ENCODE peak calls at places on chromosomes 12 and 14, in four cellular contexts. P is RWPE2, A is heart left ventricle, I is K562. M is an unnamed sample.

GRCh38 chr12:7642876-7643309 is 22.8 kb downstream of the APOBEC1 start:
- DNase-seq in P (no peak), A (no peak), I (no peak), M (no peak)

GRCh38 chr12:112380663-112381420 is 1.4 kb downstream of the HECTD4 start:
- DNase-seq in P (no peak), A (no peak), I (no peak), M (peak; percentile 44)

GRCh38 chr12:121578230-121579189 is 2.3 kb downstream of the KDM2B start:
- DNase-seq in P (no peak), A (no peak), I (no peak), M (no peak)

GRCh38 chr14:64800000-64800399 is 79.7 kb downstream of the SPTB start:
- DNase-seq in P (no peak), A (peak; percentile 41), I (no peak), M (no peak)

GRCh38 chr14:87600236-87600635 is 392.7 kb downstream of the GALC start:
- DNase-seq in P (no peak), A (no peak), I (no peak), M (no peak)

GRCh38 chr12:91361864-91362263 is 179.2 kb upstream of the DCN start:
- DNase-seq in P (no peak), A (no peak), I (peak; percentile 29), M (no peak)

GRCh38 chr14:70709726-70710382 is 68.1 kb downstream of the TTC9 start:
- DNase-seq in P (no peak), A (no peak), I (no peak), M (no peak)

GRCh38 chr12:98352218-98352811 is 163.1 kb upstream of the TMPO start:
- DNase-seq in P (no peak), A (no peak), I (no peak), M (no peak)

GRCh38 chr12:123245678-123246077 is 12.4 kb downstream of the MTRFR start:
- DNase-seq in P (no peak), A (no peak), I (no peak), M (no peak)

GRCh38 chr14:35034440-35034833 is 11.6 kb upstream of the FAM177A1 start:
- DNase-seq in P (no peak), A (no peak), I (no peak), M (no peak)
- H3K27me3 ChIP-seq in P (no peaks in the 10 kb centered on the region), A (no peaks in the 10 kb centered on the region), I (no peaks in the 10 kb centered on the region), M (no peaks in the 10 kb centered on the region)

GRCh38 chr12:133215724-133216123 is 20.0 kb downstream of the ANHX start:
- DNase-seq in P (no peak), A (no peak), I (no peak), M (peak; percentile 5)
- H3K9me3 ChIP-seq in P (peaks cover 16% of the 10 kb centered on the region), A (no peaks in the 10 kb centered on the region), I (peaks cover 3% of the 10 kb centered on the region), M (peaks cover 80% of the 10 kb centered on the region)

GRCh38 chr12:67720383-67720856 is 71.9 kb downstream of the DYRK2 start:
- DNase-seq in P (no peak), A (peak; percentile 62), I (no peak), M (peak; percentile 65)

GRCh38 chr12:67726868-67727267 is 78.3 kb downstream of the DYRK2 start:
- DNase-seq in P (no peak), A (no peak), I (no peak), M (no peak)

GRCh38 chr12:67716817-67717216 is 68.3 kb downstream of the DYRK2 start:
- DNase-seq in P (no peak), A (no peak), I (no peak), M (no peak)

DNA sequence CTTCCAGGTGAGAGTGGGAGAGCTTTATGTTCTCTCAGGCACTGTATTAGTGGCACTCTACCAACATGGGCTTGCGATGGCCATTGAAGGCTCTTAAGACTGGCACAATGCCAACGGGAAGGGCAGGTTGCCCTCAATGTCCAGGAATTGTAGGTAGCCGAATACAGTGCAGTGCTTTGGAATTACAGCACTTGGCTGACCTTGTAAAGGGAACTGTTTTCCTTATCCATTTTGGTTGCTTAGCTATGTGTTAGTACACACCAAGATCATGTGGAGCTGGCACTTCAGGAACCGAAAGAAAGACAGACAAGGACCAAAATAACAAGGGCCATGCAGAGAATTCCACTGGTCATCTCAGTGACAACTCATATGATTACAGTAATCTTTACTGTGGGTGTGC is 72.7 kb downstream of the DYRK2 start:
- DNase-seq in P (no peak), A (peak; percentile 55), I (no peak), M (no peak)
- H3K27ac ChIP-seq in P (no peak overlapping the region), A (peak overlapping the region; percentile 51), I (no peak overlapping the region), M (peak overlapping the region; percentile 70)

GRCh38 chr14:22397338-22397737 is 191.7 kb downstream of the DAD1 start:
- DNase-seq in P (no peak), A (no peak), I (no peak), M (no peak)

GRCh38 chr14:22403286-22403685 is 185.7 kb downstream of the DAD1 start:
- DNase-seq in P (no peak), A (no peak), I (no peak), M (no peak)

GRCh38 chr14:22405201-22405600 is 183.8 kb downstream of the DAD1 start:
- DNase-seq in P (no peak), A (no peak), I (no peak), M (no peak)

GRCh38 chr14:22399776-22400175 is 189.2 kb downstream of the DAD1 start:
- DNase-seq in P (no peak), A (no peak), I (no peak), M (no peak)

GRCh38 chr14:22400590-22401259 is 188.3 kb downstream of the DAD1 start:
- DNase-seq in P (no peak), A (no peak), I (no peak), M (no peak)
- H3K27me3 ChIP-seq in P (no peaks in the 10 kb centered on the region), A (no peaks in the 10 kb centered on the region), I (no peaks in the 10 kb centered on the region), M (no peaks in the 10 kb centered on the region)

GRCh38 chr14:106055257-106055656 is 528.9 kb downstream of the TMEM121 start:
- DNase-seq in P (no peak), A (no peak), I (no peak), M (no peak)

DNA sequence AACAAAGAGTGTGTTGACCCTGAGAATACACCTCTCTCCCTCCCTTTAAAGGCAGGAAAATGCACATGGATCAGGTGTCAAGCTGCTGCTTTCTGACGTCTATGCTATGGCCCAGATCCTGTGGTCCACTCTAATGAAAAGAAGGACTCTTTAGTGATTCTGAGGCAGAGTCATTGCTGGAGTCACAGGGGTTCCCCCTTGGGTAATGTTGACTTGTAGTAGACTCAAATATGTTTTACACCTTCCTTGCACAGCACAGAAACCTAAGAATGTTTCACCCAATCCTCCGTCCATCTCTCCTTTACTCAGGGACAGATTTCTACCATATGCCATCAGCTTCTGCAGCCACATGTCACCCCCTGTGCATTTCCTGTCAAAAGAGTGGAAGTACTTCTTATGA is 525.4 kb downstream of the TMEM121 start:
- DNase-seq in P (no peak), A (no peak), I (no peak), M (no peak)
- H3K9me3 ChIP-seq in P (no peaks in the 10 kb centered on the region), A (no peaks in the 10 kb centered on the region), I (no peaks in the 10 kb centered on the region), M (no peaks in the 10 kb centered on the region)